ENCODE peak calls at places on chromosome 20, in ten cellular contexts. F is stomach, J is gastrocnemius medialis, C is mammary epithelial cell, U is cardiac muscle cell, G is SK-N-SH, A is AG04450, M is right cardiac atrium, S is tibial artery, Q is esophagus squamous epithelium. W is an unnamed sample.

GRCh38 chr20:36102809-36103596 is 51.5 kb upstream of the EPB41L1 start:
- DNase-seq in J (no peak), C (no peak), F (peak), U (peak), Q (no peak), A (no peak), M (no peak), G (no peak), S (no peak), W (no peak)

GRCh38 chr20:42366626-42367025 is 748.4 kb upstream of the CHD6 start:
- DNase-seq in F (no peak), J (no peak), A (no peak), S (no peak), U (no peak), C (no peak), G (no peak), Q (no peak), M (no peak), W (no peak)

GRCh38 chr20:2865101-2865500 is 8.2 kb upstream of the PTPRA start:
- DNase-seq in J (no peak), S (no peak), Q (no peak), M (no peak), C (no peak), F (no peak), U (no peak), A (no peak), G (no peak), W (no peak)

GRCh38 chr20:61693055-61693600 is 372.6 kb downstream of the TAF4 start:
- DNase-seq in M (peak), Q (no peak), A (no peak), J (no peak), C (no peak), G (peak), S (no peak), U (no peak), F (no peak), W (no peak)

GRCh38 chr20:61803903-61804804 is 261.5 kb downstream of the TAF4 start:
- DNase-seq in M (no peak), A (no peak), C (peak), U (no peak), F (no peak), J (no peak), S (no peak), Q (no peak), G (no peak), W (no peak)

GRCh38 chr20:63356511-63356910 is 4.6 kb downstream of the CHRNA4 start:
- DNase-seq in F (no peak), J (no peak), Q (no peak), U (no peak), M (peak), A (no peak), S (no peak), C (no peak), G (no peak), W (no peak)

GRCh38 chr20:22523128-22523498 is 61.3 kb downstream of the FOXA2 start:
- DNase-seq in F (no peak), G (no peak), C (no peak), A (no peak), J (no peak), Q (no peak), M (no peak), U (no peak), S (no peak), W (no peak)

GRCh38 chr20:42739692-42740091 is 450.0 kb downstream of the PTPRT start:
- DNase-seq in A (no peak), U (no peak), M (no peak), C (no peak), G (no peak), S (no peak), J (no peak), F (no peak), Q (no peak), W (no peak)

GRCh38 chr20:45470262-45470931 is 844 bp downstream of the WFDC2 start:
- DNase-seq in J (no peak), S (peak), A (no peak), Q (no peak), C (no peak), G (peak), F (peak), U (peak), M (peak), W (peak)

GRCh38 chr20:36361406-36361805 is 55.3 kb downstream of the DLGAP4 start:
- DNase-seq in J (no peak), F (no peak), U (no peak), M (no peak), Q (no peak), G (no peak), C (no peak), A (no peak), S (no peak), W (no peak)

GRCh38 chr20:17966432-17967312 is 1.9 kb downstream of the SNX5 start:
- DNase-seq in Q (no peak), S (no peak), M (no peak), U (peak), F (no peak), G (peak), A (no peak), J (no peak), C (peak), W (no peak)

GRCh38 chr20:63530788-63531160 is 6.4 kb downstream of the PTK6 start:
- DNase-seq in Q (no peak), A (no peak), F (peak), J (no peak), M (no peak), C (no peak), S (no peak), U (no peak), G (peak), W (no peak)

GRCh38 chr20:46206025-46206424 is 87.9 kb downstream of the CD40 start:
- DNase-seq in A (no peak), F (peak), U (no peak), G (no peak), M (no peak), J (peak), Q (no peak), C (peak), S (peak), W (no peak)

GRCh38 chr20:63346131-63347080 is 14.7 kb downstream of the CHRNA4 start:
- DNase-seq in J (no peak), G (no peak), S (no peak), M (peak), Q (no peak), A (no peak), U (no peak), C (no peak), F (no peak), W (no peak)

GRCh38 chr20:36613974-36614373 is 8.4 kb downstream of the RAB5IF start:
- DNase-seq in J (peak), G (no peak), S (no peak), Q (no peak), A (no peak), U (no peak), C (peak), F (peak), M (no peak), W (peak)

GRCh38 chr20:14824996-14825395 is 487.6 kb upstream of the FLRT3 start:
- DNase-seq in F (no peak), J (no peak), C (no peak), S (no peak), M (no peak), A (no peak), Q (no peak), U (no peak), G (no peak), W (no peak)

GRCh38 chr20:59751075-59751711 is 146.9 kb downstream of the PHACTR3 start:
- DNase-seq in U (no peak), M (peak), J (peak), C (peak), F (peak), Q (no peak), A (no peak), G (peak), S (peak), W (peak)

GRCh38 chr20:1173698-1174097 is 11.1 kb downstream of the TMEM74B start:
- DNase-seq in S (no peak), C (no peak), U (no peak), M (no peak), A (no peak), J (no peak), Q (no peak), G (no peak), F (no peak), W (no peak)

GRCh38 chr20:44343162-44343675 is 6.4 kb downstream of the R3HDML start:
- DNase-seq in J (no peak), Q (no peak), F (no peak), A (no peak), G (no peak), M (no peak), S (no peak), C (no peak), U (no peak), W (no peak)

GRCh38 chr20:19849341-19850189 is 91.5 kb downstream of the RIN2 start:
- DNase-seq in J (no peak), A (no peak), M (no peak), U (peak), Q (no peak), F (no peak), S (no peak), G (no peak), C (no peak), W (no peak)

GRCh38 chr20:5180421-5180820 is 53.6 kb downstream of the CDS2 start:
- DNase-seq in A (no peak), S (no peak), Q (no peak), M (no peak), G (no peak), U (no peak), F (no peak), J (no peak), C (no peak), W (no peak)

GRCh38 chr20:64265201-64265600 is 9.7 kb downstream of the PCMTD2 start:
- DNase-seq in F (no peak), J (no peak), G (no peak), Q (no peak), U (no peak), A (no peak), S (no peak), M (no peak), C (no peak), W (no peak)

GRCh38 chr20:62587757-62588402 is 54.4 kb upstream of the SLCO4A1 start:
- DNase-seq in M (peak), J (no peak), Q (no peak), G (no peak), F (no peak), S (no peak), C (no peak), A (no peak), U (peak), W (no peak)

GRCh38 chr20:25160457-25160856 is 35.1 kb upstream of the ENTPD6 start:
- DNase-seq in S (no peak), A (no peak), G (no peak), Q (no peak), M (no peak), J (no peak), C (no peak), U (no peak), F (no peak), W (no peak)

GRCh38 chr20:33667245-33668086 is 723 bp downstream of the ACTL10 start:
- DNase-seq in M (peak), C (peak), J (peak), U (no peak), A (no peak), Q (no peak), S (no peak), F (peak), G (peak), W (peak)

GRCh38 chr20:6140947-6141346 is 18.1 kb upstream of the FERMT1 start:
- DNase-seq in G (peak), Q (no peak), J (no peak), C (no peak), U (no peak), S (no peak), A (no peak), F (no peak), M (no peak), W (no peak)

GRCh38 chr20:62646851-62647520 is 4.7 kb downstream of the SLCO4A1 start:
- DNase-seq in Q (no peak), U (no peak), F (peak), A (no peak), G (no peak), C (no peak), S (no peak), M (no peak), J (peak), W (peak)

GRCh38 chr20:17650816-17651760 is 31.0 kb downstream of the RRBP1 start:
- DNase-seq in J (no peak), Q (no peak), G (no peak), C (no peak), S (peak), A (no peak), U (no peak), M (no peak), F (no peak), W (no peak)

GRCh38 chr20:26208296-26209091 is 511.8 kb upstream of the ZNF337 start:
- DNase-seq in S (no peak), J (no peak), F (no peak), M (peak), Q (no peak), A (no peak), U (peak), C (peak), G (peak), W (peak)

GRCh38 chr20:16732506-16733152 is 2.8 kb downstream of the SNRPB2 start:
- DNase-seq in M (no peak), Q (no peak), G (peak), C (no peak), S (no peak), J (no peak), F (no peak), U (no peak), A (no peak), W (no peak)

GRCh38 chr20:62357681-62358080 is 9.4 kb downstream of the LAMA5 start:
- DNase-seq in A (no peak), M (peak), F (no peak), J (no peak), C (no peak), U (no peak), Q (no peak), S (no peak), G (no peak), W (peak)

GRCh38 chr20:63367446-63368055 is 6.4 kb upstream of the CHRNA4 start:
- DNase-seq in F (no peak), U (no peak), A (no peak), C (no peak), J (no peak), G (no peak), S (no peak), M (peak), Q (no peak), W (peak)

GRCh38 chr20:61073376-61073775 is 178.7 kb upstream of the CDH4 start:
- DNase-seq in G (no peak), F (no peak), C (no peak), A (no peak), M (no peak), U (no peak), J (no peak), S (no peak), Q (no peak), W (no peak)

GRCh38 chr20:62761759-62762131 is 34.5 kb upstream of the MRGBP start:
- DNase-seq in M (peak), A (no peak), J (no peak), C (no peak), S (no peak), F (no peak), Q (no peak), U (no peak), G (no peak), W (no peak)

GRCh38 chr20:44500221-44500620 is 21.6 kb downstream of the SERINC3 start:
- DNase-seq in M (no peak), J (no peak), C (no peak), S (no peak), Q (no peak), G (no peak), A (no peak), U (no peak), F (no peak), W (no peak)

GRCh38 chr20:63296411-63297299 is 3.7 kb downstream of the COL20A1 start:
- DNase-seq in F (no peak), Q (no peak), U (no peak), C (no peak), M (peak), S (no peak), J (no peak), A (no peak), G (no peak), W (no peak)

DNA sequence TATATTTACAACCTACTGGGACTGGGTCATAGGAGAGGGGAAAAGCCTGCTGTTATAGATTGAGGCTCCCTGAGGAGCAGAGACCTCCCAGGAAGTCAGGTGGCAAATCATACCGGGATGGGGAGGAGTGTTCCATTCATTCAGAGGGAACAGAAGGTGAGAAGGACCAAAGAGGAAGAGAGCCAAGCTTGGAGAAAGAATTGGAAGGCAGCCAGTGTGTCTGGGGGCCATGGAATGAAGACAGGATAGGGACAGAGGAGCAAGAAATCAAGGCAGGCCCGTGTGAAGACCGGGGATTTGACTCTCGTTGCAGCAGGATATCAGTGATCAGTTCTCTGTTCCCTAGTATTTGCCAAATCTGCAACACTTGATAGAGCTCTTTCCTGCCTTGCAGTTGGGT is 5.7 kb upstream of the ZNF217 start:
- DNase-seq in Q (no peak), M (no peak), U (no peak), S (peak), G (no peak), A (no peak), F (peak), J (no peak), C (no peak), W (no peak)
- H3K27ac ChIP-seq in Q (peak), M (no peak), U (no peak), S (no peak), G (no peak), A (no peak), F (no peak), J (no peak), C (no peak), W (no peak)

GRCh38 chr20:48931527-48932374 is 10.2 kb downstream of the ARFGEF2 start:
- DNase-seq in Q (no peak), S (no peak), J (no peak), G (no peak), F (no peak), M (no peak), A (no peak), C (no peak), U (no peak), W (no peak)

GRCh38 chr20:48930878-48931277 is 9.4 kb downstream of the ARFGEF2 start:
- DNase-seq in F (no peak), Q (no peak), G (no peak), J (no peak), U (no peak), A (no peak), C (no peak), M (no peak), S (no peak), W (no peak)

GRCh38 chr20:48926816-48927215 is 5.3 kb downstream of the ARFGEF2 start:
- DNase-seq in C (no peak), M (no peak), J (no peak), G (no peak), U (no peak), Q (no peak), S (no peak), F (no peak), A (no peak), W (no peak)

GRCh38 chr20:48930035-48930434 is 8.5 kb downstream of the ARFGEF2 start:
- DNase-seq in A (no peak), S (no peak), J (no peak), Q (no peak), M (no peak), G (no peak), F (no peak), U (no peak), C (no peak), W (no peak)

GRCh38 chr20:48928832-48929725 is 7.6 kb downstream of the ARFGEF2 start:
- DNase-seq in J (no peak), G (no peak), C (no peak), U (no peak), F (no peak), A (no peak), M (no peak), S (no peak), Q (no peak), W (no peak)
- H3K27ac ChIP-seq in J (peak), G (no peak), C (no peak), U (peak), F (peak), A (peak), M (peak), S (peak), Q (peak), W (no peak)

GRCh38 chr20:10094566-10095173 is 59.9 kb downstream of the ANKEF1 start:
- DNase-seq in S (no peak), G (no peak), F (no peak), Q (no peak), M (no peak), C (no peak), J (no peak), A (no peak), U (no peak), W (no peak)

GRCh38 chr20:10096790-10097189 is 62.0 kb downstream of the ANKEF1 start:
- DNase-seq in C (no peak), Q (no peak), M (no peak), U (no peak), G (no peak), F (no peak), J (no peak), A (no peak), S (no peak), W (no peak)

GRCh38 chr20:10090588-10091166 is 55.9 kb downstream of the ANKEF1 start:
- DNase-seq in C (peak), A (peak), G (peak), F (peak), J (no peak), U (peak), M (no peak), S (peak), Q (no peak), W (peak)

GRCh38 chr20:10089871-10090587 is 55.2 kb downstream of the ANKEF1 start:
- DNase-seq in S (no peak), M (no peak), G (no peak), Q (no peak), F (no peak), A (no peak), U (no peak), J (no peak), C (no peak), W (no peak)

DNA sequence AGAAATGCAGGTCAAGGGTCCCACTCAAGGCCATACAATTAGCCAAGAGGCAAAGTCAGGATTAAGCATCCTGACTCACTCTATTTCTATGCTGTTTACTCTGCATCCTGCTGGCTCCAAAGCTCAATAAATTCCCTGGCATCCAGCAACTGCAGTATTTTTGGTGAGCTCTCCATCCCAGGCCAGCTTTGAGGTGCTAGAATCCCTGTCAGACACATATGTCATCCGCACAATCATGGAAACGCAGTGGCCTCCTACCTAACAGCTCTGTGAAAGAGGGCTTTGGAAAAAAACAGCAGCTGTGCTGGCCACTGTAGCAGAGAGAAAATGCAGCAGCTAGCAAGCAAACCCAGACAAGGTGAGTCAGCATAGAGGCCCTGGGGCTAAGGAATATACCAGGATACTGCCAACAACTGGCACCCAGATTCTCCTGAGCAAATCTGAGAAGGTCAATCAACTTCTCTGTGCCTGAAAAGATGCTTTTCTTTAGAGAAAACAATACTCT is 58.4 kb downstream of the ANKEF1 start:
- DNase-seq in C (peak), F (no peak), G (no peak), S (no peak), A (peak), M (no peak), J (no peak), U (no peak), Q (no peak), W (no peak)
- H3K27ac ChIP-seq in C (no peak), F (no peak), G (peak), S (no peak), A (no peak), M (peak), J (no peak), U (no peak), Q (no peak), W (no peak)

DNA sequence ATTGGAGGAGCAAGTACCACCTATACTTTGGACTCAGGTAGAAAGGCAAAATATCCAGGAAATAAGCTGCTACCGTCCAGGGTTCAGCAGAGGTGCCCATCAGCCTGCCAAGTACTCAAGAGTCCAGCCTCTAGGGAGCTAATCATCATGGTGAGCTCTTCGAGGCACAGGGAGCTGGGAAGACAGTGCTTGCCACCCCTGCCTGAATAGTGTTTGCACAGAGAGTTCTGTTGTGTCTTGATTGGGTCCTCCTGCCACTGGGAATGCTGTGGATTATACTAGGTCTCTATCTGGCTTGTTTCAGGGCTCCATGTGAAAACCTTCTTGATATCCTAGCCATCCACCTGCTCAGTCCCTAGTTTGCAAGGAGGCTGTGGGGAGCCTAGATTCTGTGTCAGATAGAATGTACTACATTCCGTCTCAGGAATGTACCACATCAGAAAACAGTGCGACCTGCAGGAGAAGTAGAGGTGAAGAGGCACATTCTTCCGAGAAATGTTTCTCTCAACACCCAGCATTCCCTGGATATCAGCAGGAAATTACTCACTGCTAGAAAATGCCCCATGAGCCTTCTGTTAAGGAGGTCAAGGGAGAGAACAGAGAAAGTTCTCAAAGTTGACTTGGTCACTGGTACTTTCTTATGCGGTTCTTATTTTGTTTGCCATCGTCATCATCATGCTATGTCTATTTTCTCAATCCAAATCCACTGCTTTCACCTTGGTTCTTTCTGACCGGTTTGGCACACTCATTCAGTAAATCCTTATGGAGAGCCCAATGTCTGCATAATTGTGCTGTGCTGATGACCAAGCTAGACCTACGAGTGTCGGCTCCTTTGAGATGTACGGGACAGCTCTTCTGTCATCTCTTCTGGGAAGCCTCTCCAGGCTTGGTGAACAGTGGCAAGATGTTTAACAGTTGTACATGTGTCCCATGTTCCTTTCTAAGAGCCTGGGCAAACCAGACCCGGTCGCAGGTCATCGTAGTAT is 30.7 kb downstream of the PTPN1 start:
- DNase-seq in U (peak), Q (no peak), C (peak), G (no peak), F (no peak), A (peak), M (no peak), J (no peak), S (no peak), W (no peak)
- H3K27ac ChIP-seq in U (peak), Q (peak), C (peak), G (peak), F (peak), A (peak), M (peak), J (peak), S (peak), W (peak)

W was measured in pancreas.